ENCODE peak calls at places on chromosomes 2 and 18, in five cellular contexts. Y is HepG2, C is GM12878, T is upper lobe of left lung, D is K562. K is an unnamed sample.
A peak's percentile ranks its signal among the peaks of the same experiment; 100 is the strongest.

GRCh38 chr2:230974096-230974913 is 21.6 kb upstream of the SPATA3 start:
- ATAC-seq in D (no peak), T (peak; percentile 51), C (peak; percentile 86), Y (no peak), K (no peak)

GRCh38 chr2:201777043-201777442 is 3.7 kb downstream of the ALS2 start:
- ATAC-seq in Y (no peak), C (no peak), D (no peak), T (no peak), K (no peak)

GRCh38 chr2:134361648-134362047 is 107.8 kb downstream of the MGAT5 start:
- ATAC-seq in D (no peak), T (no peak), Y (peak; percentile 35), C (no peak), K (no peak)

GRCh38 chr2:44748-45341 is 1.5 kb downstream of the FAM110C start:
- ATAC-seq in C (no peak), Y (peak; percentile 21), D (no peak), T (peak; percentile 74), K (no peak)

GRCh38 chr2:239328306-239329191 is 72.3 kb downstream of the HDAC4 start:
- ATAC-seq in C (no peak), Y (peak; percentile 72), T (peak; percentile 54), D (peak; percentile 71), K (peak; percentile 85)

GRCh38 chr2:69299772-69300516 is 87.1 kb downstream of the GFPT1 start:
- ATAC-seq in C (no peak), Y (no peak), D (no peak), T (no peak), K (no peak)

GRCh38 chr2:64748147-64748546 is 94.4 kb upstream of the SERTAD2 start:
- ATAC-seq in C (no peak), T (no peak), Y (no peak), D (no peak), K (no peak)

GRCh38 chr2:153880926-153881325 is 9.2 kb downstream of the GALNT13 start:
- ATAC-seq in C (no peak), Y (no peak), T (no peak), D (no peak), K (no peak)

GRCh38 chr2:170817247-170817998 is 736 bp downstream of the GAD1 start:
- ATAC-seq in Y (peak; percentile 52), T (no peak), C (peak; percentile 45), D (peak; percentile 6), K (no peak)

GRCh38 chr2:226115102-226115831 is 684.4 kb downstream of the IRS1 start:
- ATAC-seq in C (no peak), D (no peak), Y (peak; percentile 76), T (no peak), K (peak; percentile 59)

GRCh38 chr2:237253046-237253723 is 160.8 kb downstream of the COL6A3 start:
- ATAC-seq in Y (no peak), D (no peak), C (no peak), T (no peak), K (no peak)

GRCh38 chr2:111919794-111920608 is 21.6 kb downstream of the MERTK start:
- ATAC-seq in Y (peak; percentile 96), D (no peak), T (peak; percentile 92), C (peak; percentile 25), K (peak; percentile 46)

GRCh38 chr2:95056044-95056443 is 30.5 kb downstream of the MAL start:
- ATAC-seq in D (no peak), T (no peak), C (peak; percentile 8), Y (peak; percentile 10), K (no peak)

GRCh38 chr2:97983698-97984097 is 12.1 kb downstream of the TMEM131 start:
- ATAC-seq in C (no peak), Y (peak; percentile 49), T (no peak), D (no peak), K (no peak)

GRCh38 chr2:105274046-105274445 is 32.5 kb downstream of the GPR45 start:
- ATAC-seq in C (no peak), Y (no peak), T (no peak), D (no peak), K (no peak)

GRCh38 chr2:57049273-57049672 is 865.5 kb downstream of the CCDC85A start:
- ATAC-seq in T (no peak), Y (no peak), D (no peak), C (no peak), K (no peak)

GRCh38 chr2:190469770-190470169 is 61.6 kb downstream of the MFSD6 start:
- ATAC-seq in Y (no peak), D (peak; percentile 63), T (peak; percentile 91), C (peak; percentile 19), K (peak; percentile 71)

GRCh38 chr2:135701442-135701841 is 40.2 kb upstream of the UBXN4 start:
- ATAC-seq in T (no peak), D (no peak), C (no peak), Y (no peak), K (no peak)

GRCh38 chr2:66925128-66925527 is 472.0 kb upstream of the ETAA1 start:
- ATAC-seq in D (no peak), C (no peak), T (no peak), Y (no peak), K (no peak)

GRCh38 chr2:204282081-204282480 is 263.2 kb upstream of the PARD3B start:
- ATAC-seq in T (no peak), D (no peak), C (no peak), Y (peak; percentile 82), K (no peak)

GRCh38 chr18:69401475-69402218 is 959 bp downstream of the DOK6 start:
- ATAC-seq in D (no peak), T (no peak), Y (peak; percentile 54), C (no peak), K (no peak)

GRCh38 chr2:49978341-49978740 is 824.0 kb upstream of the FSHR start:
- ATAC-seq in C (no peak), T (no peak), Y (no peak), D (no peak), K (no peak)

GRCh38 chr2:132677661-132678060 is 7.7 kb upstream of the LYPD1 start:
- ATAC-seq in D (no peak), Y (no peak), T (no peak), C (no peak), K (no peak)

GRCh38 chr18:46104128-46104911 is at the start of gene HAUS1:
- ATAC-seq in T (peak; percentile 96), Y (peak; percentile 100), C (peak; percentile 98), D (peak; percentile 98), K (peak; percentile 96)

GRCh38 chr2:110819711-110820110 is 87.3 kb downstream of the ACOXL start:
- ATAC-seq in T (no peak), D (no peak), C (no peak), Y (no peak), K (no peak)

GRCh38 chr2:96156926-96157648 is 11.8 kb upstream of the DUSP2 start:
- ATAC-seq in T (peak; percentile 12), C (peak; percentile 57), Y (no peak), D (peak; percentile 62), K (no peak)
- H3K4me3 ChIP-seq in T (no peak overlapping the region), C (no peak overlapping the region), Y (no peak overlapping the region), D (no peak overlapping the region), K (no peak overlapping the region)

DNA sequence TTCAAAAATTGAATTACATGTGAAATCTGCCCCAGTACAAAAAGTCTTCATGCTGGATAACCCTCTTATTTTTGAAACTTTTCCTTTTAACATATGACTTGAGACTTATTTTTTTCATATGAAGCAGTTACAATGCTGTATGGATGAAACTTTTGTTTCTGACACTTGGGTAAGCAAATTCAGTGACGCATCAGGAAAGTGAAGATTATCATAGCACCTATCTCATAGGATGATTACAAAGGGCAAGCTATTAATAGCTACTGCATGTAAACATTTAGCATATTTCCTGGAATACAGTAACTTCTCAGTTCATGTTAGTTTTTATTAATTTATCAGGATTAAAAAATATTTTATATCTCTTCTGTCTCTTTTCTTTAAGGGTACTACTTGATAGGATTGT is 1109.2 kb downstream of the LRP1B start:
- ATAC-seq in Y (no peak), C (no peak), D (no peak), T (no peak), K (no peak)
- TF ChIP-seq EP300 in Y (no peak), C (no peak), D (no peak), T (no peak), K (no peak)

DNA sequence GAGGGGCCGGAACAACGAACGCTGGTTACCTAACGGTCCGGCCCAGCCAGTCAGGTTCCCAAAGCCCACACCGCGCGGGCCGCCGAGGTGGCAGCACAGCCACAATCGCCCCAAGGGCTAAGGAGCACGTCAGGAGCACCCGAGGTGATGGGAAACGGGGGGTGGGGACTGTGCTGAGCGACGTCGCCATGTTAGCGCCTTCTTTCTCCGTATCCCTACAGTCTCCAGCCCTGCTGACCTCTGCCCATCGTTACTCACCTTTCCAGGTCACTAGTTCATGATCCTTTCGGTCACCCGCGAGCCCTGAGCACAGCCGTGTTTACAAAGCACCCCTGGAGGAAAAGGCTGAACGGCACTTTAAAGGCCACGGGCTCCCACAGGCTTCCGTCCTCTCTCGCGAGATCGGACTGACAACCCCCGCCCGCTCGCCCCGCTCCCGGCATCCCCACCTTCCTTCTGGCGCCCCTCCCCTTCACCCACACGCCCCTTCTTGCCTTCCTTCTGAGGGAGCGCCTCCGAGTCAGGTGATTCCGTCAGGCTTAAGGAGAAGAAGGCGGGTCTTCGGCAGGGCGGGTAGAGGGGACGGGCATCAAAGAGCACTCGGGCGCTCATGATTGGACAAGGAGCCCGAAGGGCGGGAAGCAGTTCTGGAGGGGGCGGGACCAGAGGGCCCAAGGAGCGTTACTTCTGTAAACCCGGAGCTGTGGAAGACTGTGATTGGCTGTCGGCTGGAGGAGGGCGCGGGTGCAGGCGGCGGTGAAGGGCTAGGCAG is at the start of gene ATF2:
- ATAC-seq in C (peak; percentile 96), D (peak; percentile 88), T (peak; percentile 99), Y (peak; percentile 93), K (peak; percentile 98)
- TF ChIP-seq POLR2AphosphoS5 in C (peak; percentile 95), D (peak; percentile 65), T (peak; percentile 85), Y (peak; percentile 78), K (peak; percentile 66)

GRCh38 chr18:13640266-13640860 is 86.0 kb downstream of the FAM210A start:
- ATAC-seq in Y (no peak), D (no peak), T (no peak), C (no peak), K (no peak)

GRCh38 chr18:13639196-13639595 is 87.2 kb downstream of the FAM210A start:
- ATAC-seq in D (no peak), T (no peak), C (no peak), Y (no peak), K (no peak)

GRCh38 chr18:13635046-13635445 is 91.3 kb downstream of the FAM210A start:
- ATAC-seq in T (no peak), Y (no peak), C (no peak), D (no peak), K (no peak)

GRCh38 chr18:13641551-13642439 is 84.6 kb downstream of the FAM210A start:
- ATAC-seq in D (peak; percentile 37), Y (no peak), C (no peak), T (peak; percentile 52), K (peak; percentile 81)

DNA sequence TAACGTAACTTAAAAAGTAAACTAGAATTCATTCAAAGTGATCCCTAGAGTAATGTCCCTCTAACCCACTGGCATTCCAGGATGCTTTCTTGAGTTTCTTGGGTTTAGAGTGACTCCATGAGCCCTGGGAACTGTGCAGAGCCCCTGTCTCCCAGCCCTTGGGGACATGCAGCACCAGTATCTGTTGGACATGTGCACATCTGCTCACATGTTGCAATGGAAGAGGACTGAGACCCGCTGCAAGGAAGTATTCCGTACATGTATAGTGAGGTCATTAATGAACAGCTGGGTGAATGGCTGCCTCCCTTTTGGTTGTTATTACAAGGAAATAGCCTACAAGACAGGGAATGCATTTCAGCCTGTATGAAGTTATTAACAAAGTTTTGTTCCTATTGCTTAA is 87.7 kb downstream of the FAM210A start:
- ATAC-seq in T (no peak), Y (no peak), D (no peak), C (no peak), K (no peak)
- H3K4me3 ChIP-seq in T (no peak overlapping the region), Y (no peak overlapping the region), D (no peak overlapping the region), C (no peak overlapping the region), K (no peak overlapping the region)

GRCh38 chr18:9124824-9125223 is 11.8 kb upstream of the ANKRD12 start:
- ATAC-seq in C (no peak), D (no peak), T (no peak), Y (no peak), K (no peak)
- TF ChIP-seq EP300 in C (no peak), D (no peak), T (no peak), Y (no peak), K (no peak)